ENCODE peak calls at places on chromosomes 12 and 14, in six cellular contexts. M, H, T, Q, W and X are unnamed samples.
A peak's percentile ranks its signal among the peaks of the same experiment; 100 is the strongest.

GRCh38 chr12:64890873-64891468 is 66.5 kb downstream of the TBC1D30 start:
- ATAC-seq in M (peak; percentile 72), H (peak; percentile 90), T (peak; percentile 87), Q (peak; percentile 70), W (peak; percentile 60), X (peak; percentile 53)

GRCh38 chr12:109928058-109928656 is 28.1 kb downstream of the TCHP start:
- ATAC-seq in M (no peak), H (no peak), T (no peak), Q (no peak), W (no peak), X (no peak)

GRCh38 chr12:59196989-59197388 is 276.7 kb upstream of the LRIG3 start:
- ATAC-seq in M (no peak), H (no peak), T (no peak), Q (no peak), W (no peak), X (no peak)

GRCh38 chr14:102993523-102993922 is 63.8 kb downstream of the CDC42BPB start:
- ATAC-seq in M (peak; percentile 46), H (no peak), T (peak; percentile 94), Q (no peak), W (no peak), X (no peak)

GRCh38 chr12:10600988-10601387 is 12.4 kb downstream of the MAGOHB start:
- ATAC-seq in M (no peak), H (no peak), T (no peak), Q (no peak), W (no peak), X (no peak)

GRCh38 chr12:54980341-54980740 is 4.2 kb downstream of the TESPA1 start:
- ATAC-seq in M (no peak), H (peak; percentile 74), T (no peak), Q (no peak), W (no peak), X (no peak)

GRCh38 chr14:106309423-106309822 is 783.0 kb downstream of the TMEM121 start:
- ATAC-seq in M (no peak), H (no peak), T (no peak), Q (no peak), W (peak; percentile 53), X (no peak)

GRCh38 chr12:113142173-113142885 is 6.8 kb upstream of the RASAL1 start:
- ATAC-seq in M (peak; percentile 36), H (no peak), T (no peak), Q (peak; percentile 37), W (peak; percentile 50), X (peak; percentile 53)

GRCh38 chr14:56207626-56208297 is 89.6 kb downstream of the PELI2 start:
- ATAC-seq in M (no peak), H (peak; percentile 77), T (peak; percentile 61), Q (no peak), W (no peak), X (no peak)

GRCh38 chr12:121787063-121787774 is 6.3 kb downstream of the RHOF start:
- ATAC-seq in M (no peak), H (no peak), T (peak; percentile 1), Q (no peak), W (no peak), X (no peak)

GRCh38 chr14:63513756-63514155 is 29.4 kb downstream of the PPP2R5E start:
- ATAC-seq in M (no peak), H (peak; percentile 46), T (no peak), Q (no peak), W (peak; percentile 16), X (no peak)

GRCh38 chr12:18819471-18819870 is 81.6 kb downstream of the CAPZA3 start:
- ATAC-seq in M (no peak), H (no peak), T (no peak), Q (no peak), W (no peak), X (no peak)

GRCh38 chr14:101072945-101073597 is 169.5 kb upstream of the RTL1 start:
- ATAC-seq in M (no peak), H (peak; percentile 84), T (peak; percentile 98), Q (peak; percentile 90), W (peak; percentile 91), X (no peak)

GRCh38 chr12:130147875-130148596 is 14.2 kb upstream of the FZD10 start:
- ATAC-seq in M (no peak), H (no peak), T (no peak), Q (no peak), W (no peak), X (no peak)

GRCh38 chr14:20668969-20669368 is 15.4 kb upstream of the RNASE4 start:
- ATAC-seq in M (no peak), H (peak; percentile 31), T (peak; percentile 37), Q (no peak), W (no peak), X (no peak)

GRCh38 chr12:95213119-95213518 is 4.1 kb downstream of the FGD6 start:
- ATAC-seq in M (no peak), H (no peak), T (no peak), Q (no peak), W (no peak), X (no peak)

GRCh38 chr14:51094282-51094821 is 553 bp downstream of the TRIM9 start:
- ATAC-seq in M (no peak), H (no peak), T (peak; percentile 48), Q (no peak), W (peak; percentile 3), X (no peak)

GRCh38 chr14:100522616-100523021 is 64.6 kb downstream of the BEGAIN start:
- ATAC-seq in M (no peak), H (no peak), T (no peak), Q (no peak), W (no peak), X (no peak)

GRCh38 chr14:64053694-64054669 is 201.2 kb downstream of the SYNE2 start:
- ATAC-seq in M (no peak), H (no peak), T (no peak), Q (no peak), W (no peak), X (no peak)

GRCh38 chr12:18243238-18243637 is 18.1 kb upstream of the PIK3C2G start:
- ATAC-seq in M (no peak), H (no peak), T (no peak), Q (no peak), W (no peak), X (no peak)

GRCh38 chr12:57874166-57875108 is 27.9 kb upstream of the CTDSP2 start:
- ATAC-seq in M (no peak), H (peak; percentile 73), T (no peak), Q (no peak), W (no peak), X (no peak)

GRCh38 chr14:63387691-63388090 is 69.0 kb upstream of the GPHB5 start:
- ATAC-seq in M (no peak), H (no peak), T (no peak), Q (no peak), W (no peak), X (no peak)

GRCh38 chr12:83573676-83574075 is 887.0 kb downstream of the TMTC2 start:
- ATAC-seq in M (no peak), H (no peak), T (no peak), Q (no peak), W (no peak), X (peak; percentile 72)

GRCh38 chr12:127383281-127383680 is 883.7 kb upstream of the TMEM132C start:
- ATAC-seq in M (no peak), H (no peak), T (no peak), Q (no peak), W (no peak), X (no peak)

GRCh38 chr14:70714055-70714550 is 72.4 kb downstream of the TTC9 start:
- ATAC-seq in M (no peak), H (no peak), T (peak; percentile 59), Q (no peak), W (peak; percentile 63), X (no peak)

GRCh38 chr14:105487449-105487985 is 831 bp downstream of the CRIP1 start:
- ATAC-seq in M (no peak), H (no peak), T (no peak), Q (no peak), W (peak; percentile 8), X (no peak)

GRCh38 chr14:68042591-68043210 is 223.1 kb downstream of the RAD51B start:
- ATAC-seq in M (no peak), H (no peak), T (peak; percentile 42), Q (no peak), W (no peak), X (peak; percentile 39)

DNA sequence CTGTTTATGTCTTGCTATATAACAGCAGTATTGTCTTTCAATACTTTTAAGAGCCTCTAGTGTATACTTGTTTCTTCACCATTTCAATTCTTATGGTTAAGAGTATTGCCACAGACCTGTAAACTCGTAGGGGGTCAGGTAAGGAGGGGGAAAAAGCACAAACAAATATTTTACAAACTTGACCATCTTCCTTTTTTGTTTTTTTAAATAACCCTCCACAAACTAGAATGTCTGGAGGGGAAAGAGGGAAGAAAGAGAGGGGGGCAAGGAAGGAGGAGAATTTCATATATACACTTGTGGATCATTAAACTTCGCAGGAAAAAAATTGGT is 4.3 kb downstream of the FOXA1 start:
- ATAC-seq in M (no peak), H (no peak), T (no peak), Q (no peak), W (no peak), X (no peak)
- H3K9me3 ChIP-seq in M (no peaks in the 10 kb centered on the region), H (no peaks in the 10 kb centered on the region), T (no peaks in the 10 kb centered on the region), Q (no peaks in the 10 kb centered on the region), W (no peaks in the 10 kb centered on the region), X (no peaks in the 10 kb centered on the region)

GRCh38 chr12:75725505-75726120 is 214.2 kb upstream of the KRR1 start:
- ATAC-seq in M (no peak), H (peak; percentile 68), T (peak; percentile 91), Q (peak; percentile 34), W (peak; percentile 45), X (no peak)
- TF ChIP-seq CTCF in M (no peak), H (no peak), T (no peak), Q (no peak), W (no peak), X (no peak)

DNA sequence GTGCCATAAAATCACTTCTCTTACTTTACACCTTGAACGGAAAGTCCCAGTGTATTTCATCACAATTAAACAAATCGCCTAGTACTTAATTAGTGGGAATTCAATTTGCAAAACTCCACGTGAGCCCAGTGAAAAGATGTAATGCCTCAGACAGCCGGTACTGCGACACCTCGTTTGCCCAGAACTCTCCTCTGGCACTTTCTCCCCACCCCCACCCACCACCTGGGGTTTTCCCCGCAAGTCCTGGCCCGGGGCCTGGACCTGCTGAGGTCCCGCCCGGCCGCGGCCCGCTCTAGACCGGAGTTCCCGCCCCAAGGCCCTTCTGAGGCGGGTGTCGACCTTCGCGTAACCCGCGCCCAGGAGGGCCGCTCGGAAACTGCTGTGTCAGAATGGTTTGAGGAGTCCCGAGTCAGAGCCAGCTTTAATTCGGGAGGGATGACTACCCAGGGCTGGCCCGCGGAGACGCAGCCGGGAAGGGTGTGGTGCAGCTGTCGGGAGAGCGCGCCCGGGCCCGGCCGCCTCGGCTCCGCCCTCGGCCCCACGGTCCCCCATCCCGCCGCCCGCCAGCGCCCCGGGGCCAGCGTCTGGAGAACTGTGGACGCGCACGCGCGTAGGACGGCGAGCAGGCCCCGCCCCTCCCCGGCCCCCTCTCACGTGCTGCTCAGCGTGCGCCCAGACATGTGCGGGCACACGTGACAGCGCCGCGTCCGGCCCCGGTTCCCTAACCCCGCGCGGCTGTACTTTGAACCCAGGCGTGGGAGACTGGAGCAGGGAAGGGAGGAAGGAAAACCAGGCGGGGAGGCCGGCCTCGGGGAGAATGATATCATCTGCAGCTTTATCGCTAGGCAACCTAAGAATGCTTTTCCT is 10.8 kb downstream of the BHLHE41 start:
- ATAC-seq in M (peak; percentile 92), H (peak; percentile 94), T (peak; percentile 94), Q (peak; percentile 93), W (peak; percentile 95), X (peak; percentile 90)
- TF ChIP-seq EP300 in M (no peak), H (peak; percentile 7), T (no peak), Q (peak; percentile 64), W (no peak), X (no peak)

DNA sequence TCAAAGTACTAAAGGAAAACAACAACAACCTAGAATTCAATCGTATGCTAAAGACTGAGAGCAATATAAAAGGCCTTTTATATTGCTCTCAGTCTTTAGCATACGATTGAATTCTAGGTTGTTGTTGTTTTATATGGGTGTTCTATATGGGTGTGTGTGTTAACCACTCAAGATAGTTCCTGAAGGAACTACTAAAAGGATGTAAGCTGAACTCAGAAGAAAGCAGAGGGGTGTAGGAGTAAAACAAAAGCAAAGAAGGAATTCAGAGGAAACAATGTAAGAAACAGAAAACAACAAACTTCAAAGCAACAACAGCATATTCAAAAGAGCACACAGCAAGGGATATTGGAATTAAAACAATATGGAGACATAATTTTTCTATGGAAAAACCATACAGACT is 5.4 kb downstream of the ZNF891 start:
- ATAC-seq in M (no peak), H (no peak), T (no peak), Q (no peak), W (no peak), X (no peak)
- H3K9me3 ChIP-seq in M (peaks cover 94% of the 10 kb centered on the region), H (peaks cover 25% of the 10 kb centered on the region), T (peaks cover 99% of the 10 kb centered on the region), Q (peaks cover 87% of the 10 kb centered on the region), W (peaks cover 32% of the 10 kb centered on the region), X (peaks cover 8% of the 10 kb centered on the region)